ENCODE peak calls at places on chromosomes 6 and 20, in five cellular contexts. J is A549, H is K562, S is HepG2, A is GM12878. R is an unnamed sample.

GRCh38 chr20:24782221-24782620 is 166.8 kb upstream of the CST7 start:
- DNase-seq in J (no peak), H (no peak), S (no peak), A (no peak), R (no peak)

GRCh38 chr6:35492664-35493284 is 4.1 kb downstream of the TEAD3 start:
- DNase-seq in J (no peak), H (no peak), S (no peak), A (no peak), R (no peak)

GRCh38 chr6:121592955-121593665 is 157.7 kb downstream of the GJA1 start:
- DNase-seq in J (no peak), H (no peak), S (no peak), A (no peak), R (no peak)

GRCh38 chr20:51220293-51220706 is 197.4 kb upstream of the KCNG1 start:
- DNase-seq in J (peak), H (peak), S (peak), A (no peak), R (no peak)

GRCh38 chr6:16514249-16514648 is 247.0 kb downstream of the ATXN1 start:
- DNase-seq in J (peak), H (peak), S (peak), A (no peak), R (no peak)

GRCh38 chr6:34148864-34149810 is 3.2 kb upstream of the GRM4 start:
- DNase-seq in J (no peak), H (no peak), S (no peak), A (no peak), R (peak)

GRCh38 chr6:119312875-119313338 is 36.7 kb downstream of the MAN1A1 start:
- DNase-seq in J (no peak), H (peak), S (peak), A (no peak), R (no peak)

GRCh38 chr6:38673397-38674165 is 29.4 kb downstream of the GLO1 start:
- DNase-seq in J (no peak), H (no peak), S (no peak), A (peak), R (no peak)

GRCh38 chr6:149150999-149151398 is 166.5 kb upstream of the TAB2 start:
- DNase-seq in J (no peak), H (no peak), S (no peak), A (no peak), R (no peak)

GRCh38 chr6:101918476-101918875 is 525.0 kb downstream of the GRIK2 start:
- DNase-seq in J (no peak), H (no peak), S (no peak), A (no peak), R (no peak)

GRCh38 chr20:20692587-20692986 is 19.9 kb downstream of the RALGAPA2 start:
- DNase-seq in J (no peak), H (no peak), S (no peak), A (no peak), R (no peak)

GRCh38 chr20:460180-460579 is 2.2 kb downstream of the TBC1D20 start:
- DNase-seq in J (no peak), H (no peak), S (peak), A (no peak), R (no peak)

GRCh38 chr6:151627689-151628444 is 134.1 kb downstream of the CCDC170 start:
- DNase-seq in J (no peak), H (no peak), S (peak), A (peak), R (no peak)

GRCh38 chr6:99348823-99349619 is 453 bp downstream of the FAXC start:
- DNase-seq in J (no peak), H (peak), S (no peak), A (no peak), R (no peak)

GRCh38 chr6:113651120-113651519 is 206.0 kb upstream of the MARCKS start:
- DNase-seq in J (no peak), H (no peak), S (no peak), A (no peak), R (no peak)

GRCh38 chr6:146905313-146905712 is 298.9 kb upstream of the STXBP5 start:
- DNase-seq in J (no peak), H (no peak), S (peak), A (no peak), R (no peak)

GRCh38 chr6:107679457-107679856 is 144.7 kb downstream of the SCML4 start:
- DNase-seq in J (no peak), H (peak), S (no peak), A (no peak), R (no peak)
- TF ChIP-seq KDM1A in J (no peak), H (no peak), S (no peak), A (no peak), R (no peak)

DNA sequence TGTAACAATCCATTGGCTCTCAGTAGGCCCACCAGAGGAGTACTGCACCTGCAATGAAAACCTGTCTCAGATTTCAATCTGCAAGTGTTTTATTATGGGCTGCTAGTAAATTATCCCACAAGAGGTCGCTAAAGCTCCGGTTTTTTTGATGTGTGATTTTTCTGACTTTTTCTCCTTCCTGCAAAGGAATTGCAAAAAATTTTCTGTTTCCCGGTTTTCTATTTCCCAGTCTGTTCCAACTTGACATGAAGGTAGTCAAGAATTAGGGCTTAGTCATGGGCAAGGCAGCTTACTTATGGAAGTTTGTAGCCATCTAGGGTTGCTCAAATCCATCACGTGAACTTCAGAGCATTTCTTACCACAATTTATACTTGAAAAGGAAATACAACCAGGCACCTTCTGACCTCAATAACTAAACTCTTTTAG is 38.5 kb upstream of the AHI1 start:
- DNase-seq in J (peak), H (peak), S (peak), A (peak), R (no peak)
- TF ChIP-seq KDM1A in J (no peak), H (no peak), S (no peak), A (no peak), R (no peak)

GRCh38 chr6:163263998-163264661 is 150.4 kb upstream of the QKI start:
- DNase-seq in J (no peak), H (no peak), S (no peak), A (no peak), R (no peak)

GRCh38 chr6:163262080-163262479 is 152.4 kb upstream of the QKI start:
- DNase-seq in J (no peak), H (no peak), S (no peak), A (no peak), R (no peak)

GRCh38 chr6:163264662-163265035 is 149.9 kb upstream of the QKI start:
- DNase-seq in J (no peak), H (no peak), S (no peak), A (no peak), R (no peak)

GRCh38 chr6:163261361-163261760 is 153.2 kb upstream of the QKI start:
- DNase-seq in J (no peak), H (no peak), S (no peak), A (no peak), R (no peak)

DNA sequence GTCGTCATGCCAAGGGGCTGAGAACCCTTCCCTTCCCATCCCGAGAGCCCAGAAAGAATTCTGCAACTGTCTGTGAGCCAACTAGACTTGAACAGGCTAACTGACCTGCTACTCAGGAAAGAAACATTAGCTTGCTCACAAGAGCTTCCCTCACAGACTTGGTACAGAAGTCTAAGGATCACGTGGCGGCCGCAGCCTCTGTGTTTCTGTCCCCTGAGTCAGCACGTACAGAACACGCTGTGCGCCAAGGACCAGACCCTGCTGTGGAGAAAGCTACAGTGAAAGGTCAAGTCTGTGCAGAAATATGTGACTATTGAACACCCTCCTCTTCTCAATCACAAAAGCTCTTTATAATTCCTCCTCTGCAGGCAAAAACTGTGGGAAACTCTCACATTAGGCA is 151.3 kb upstream of the QKI start:
- DNase-seq in J (no peak), H (no peak), S (no peak), A (no peak), R (no peak)
- TF ChIP-seq KDM1A in J (no peak), H (no peak), S (no peak), A (no peak), R (no peak)

DNA sequence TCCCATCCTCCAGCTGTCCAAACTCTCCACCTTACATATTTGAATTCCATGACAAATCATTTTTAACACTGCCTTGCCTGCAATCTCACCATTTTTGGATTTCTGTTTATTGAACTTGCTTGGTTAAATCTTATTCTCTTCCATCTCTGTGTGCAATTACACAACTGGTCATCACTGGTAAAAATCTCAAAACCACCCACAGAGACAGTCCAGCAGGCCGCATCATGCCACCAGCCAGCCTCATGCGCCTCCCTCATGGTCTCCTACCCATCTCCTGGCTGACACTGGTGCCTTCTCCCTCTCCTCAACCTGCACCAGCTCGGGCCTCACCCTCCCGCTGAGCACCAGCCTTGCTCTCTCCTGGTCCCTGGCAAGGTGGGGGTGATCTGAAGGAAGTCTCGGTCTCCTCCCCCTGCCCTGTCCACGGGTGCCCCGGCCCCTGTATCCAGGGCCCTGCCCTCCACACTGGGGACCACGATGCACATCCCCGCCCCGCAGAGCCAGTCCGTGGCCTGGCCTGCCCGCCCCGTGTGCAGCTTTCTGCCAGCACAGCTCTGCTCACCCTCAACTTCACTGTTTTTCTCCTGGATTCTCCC is 92.0 kb downstream of the THBS2 start:
- DNase-seq in J (no peak), H (no peak), S (no peak), A (no peak), R (no peak)
- TF ChIP-seq KDM1A in J (no peak), H (no peak), S (no peak), A (no peak), R (no peak)

GRCh38 chr20:14963262-14963663 is 625.9 kb upstream of the FLRT3 start:
- DNase-seq in J (peak), H (no peak), S (peak), A (no peak), R (no peak)
- TF ChIP-seq KDM1A in J (no peak), H (no peak), S (no peak), A (no peak), R (no peak)

GRCh38 chr6:142301421-142302391 is at the start of gene ADGRG6:
- DNase-seq in J (peak), H (peak), S (peak), A (no peak), R (peak)

GRCh38 chr6:142303191-142303564 is 1.4 kb downstream of the ADGRG6 start:
- DNase-seq in J (no peak), H (no peak), S (peak), A (no peak), R (no peak)

GRCh38 chr6:142306736-142307135 is 4.9 kb downstream of the ADGRG6 start:
- DNase-seq in J (no peak), H (no peak), S (peak), A (no peak), R (no peak)

GRCh38 chr6:142302427-142303190 is 802 bp downstream of the ADGRG6 start:
- DNase-seq in J (no peak), H (no peak), S (peak), A (no peak), R (peak)

GRCh38 chr6:142304241-142304640 is 2.4 kb downstream of the ADGRG6 start:
- DNase-seq in J (no peak), H (no peak), S (peak), A (no peak), R (no peak)
- TF ChIP-seq KDM1A in J (no peak), H (no peak), S (no peak), A (no peak), R (no peak)

DNA sequence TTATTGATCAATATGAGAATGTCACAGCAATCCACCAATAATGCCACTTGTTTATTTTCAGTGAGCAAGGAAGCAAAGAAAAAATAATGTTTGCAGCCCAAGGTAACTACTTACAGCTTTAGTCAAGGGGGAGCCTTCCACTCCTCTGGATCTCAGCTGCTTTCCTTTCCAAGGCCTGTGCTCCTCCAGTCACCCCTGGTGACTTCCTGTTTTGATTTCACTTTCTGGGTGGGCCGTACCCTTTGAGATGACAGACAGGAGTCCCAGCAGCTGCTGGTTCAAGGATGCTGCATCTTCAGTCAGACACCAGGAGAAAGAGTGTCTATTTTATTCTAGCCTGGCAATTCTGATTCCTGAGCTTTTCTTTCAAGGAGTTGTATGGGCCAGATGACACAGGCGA is 5.6 kb upstream of the VNN2 start:
- DNase-seq in J (no peak), H (no peak), S (no peak), A (peak), R (no peak)
- TF ChIP-seq KDM1A in J (no peak), H (no peak), S (no peak), A (no peak), R (no peak)

DNA sequence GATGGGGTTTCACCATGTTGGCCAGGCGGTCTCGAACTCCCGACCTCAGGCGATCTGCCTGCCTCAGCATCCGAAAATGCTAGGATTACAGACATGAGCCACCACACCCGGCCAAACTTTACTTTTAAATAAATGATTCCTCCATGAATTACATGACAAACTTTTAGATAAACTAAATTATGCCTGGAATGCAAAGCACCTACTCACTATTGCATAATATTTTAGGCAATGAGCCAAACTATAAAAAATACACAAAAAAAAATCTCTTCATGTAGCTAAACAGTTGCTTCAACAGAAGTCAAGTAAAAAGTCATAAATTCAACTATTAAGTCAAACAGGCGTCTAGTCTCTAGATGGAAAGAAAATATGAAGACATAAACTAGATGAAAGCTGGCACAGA is 56.5 kb downstream of the PTPRK start:
- DNase-seq in J (no peak), H (no peak), S (no peak), A (no peak), R (no peak)
- TF ChIP-seq KDM1A in J (no peak), H (no peak), S (no peak), A (no peak), R (no peak)

R was measured in H1.